ENCODE peak calls at places on chromosome 18, in six cellular contexts. H is WERI-Rb-1; K is stimulated activated CD4-positive, alpha-beta T cell treated with anti-CD3 and anti-CD28 coated beads, Interleukin-12 subunit alpha, Interleukin-12 subunit beta, amount 100 ng/mL, for 4 hours; O is stimulated activated CD8-positive, alpha-beta memory T cell treated with anti-CD3 and anti-CD28 coated beads, Interleukin-4, amount 100 ng/mL, for 4 hours; C is fibroblast of pulmonary artery; I is HTR-8/SVneo. W is an unnamed sample.

GRCh38 chr18:24063121-24063731 is 48.7 kb downstream of the TTC39C start:
- DNase-seq in H (no peak), K (no peak), O (no peak), C (peak), I (peak), W (no peak)

GRCh38 chr18:79537758-79538157 is 141.8 kb upstream of the CTDP1 start:
- DNase-seq in H (no peak), K (no peak), O (no peak), C (no peak), I (no peak), W (no peak)

GRCh38 chr18:49464718-49465598 is 4.5 kb upstream of the DYM start:
- DNase-seq in H (no peak), K (no peak), O (no peak), C (peak), I (no peak), W (no peak)

GRCh38 chr18:22844643-22845042 is 88.5 kb upstream of the RBBP8 start:
- DNase-seq in H (no peak), K (no peak), O (no peak), C (no peak), I (no peak), W (no peak)

GRCh38 chr18:55477537-55478300 is 110.3 kb downstream of the TCF4 start:
- DNase-seq in H (no peak), K (no peak), O (no peak), C (peak), I (peak), W (no peak)

GRCh38 chr18:29156531-29156930 is 979.6 kb upstream of the CDH2 start:
- DNase-seq in H (no peak), K (no peak), O (no peak), C (no peak), I (no peak), W (no peak)

GRCh38 chr18:9663377-9663776 is 44.7 kb upstream of the RAB31 start:
- DNase-seq in H (no peak), K (no peak), O (no peak), C (no peak), I (no peak), W (no peak)

GRCh38 chr18:58611471-58612131 is 17.3 kb downstream of the ALPK2 start:
- DNase-seq in H (peak), K (no peak), O (no peak), C (no peak), I (no peak), W (no peak)

GRCh38 chr18:70663141-70663540 is 374.3 kb downstream of the SOCS6 start:
- DNase-seq in H (no peak), K (no peak), O (no peak), C (peak), I (no peak), W (no peak)

GRCh38 chr18:3281456-3282400 is 19.8 kb downstream of the MYL12B start:
- DNase-seq in H (no peak), K (no peak), O (no peak), C (peak), I (peak), W (no peak)

GRCh38 chr18:58578835-58579560 is 49.9 kb downstream of the ALPK2 start:
- DNase-seq in H (peak), K (no peak), O (no peak), C (peak), I (peak), W (no peak)

GRCh38 chr18:9106800-9107574 is 4.5 kb downstream of the NDUFV2 start:
- DNase-seq in H (peak), K (no peak), O (no peak), C (no peak), I (no peak), W (no peak)

GRCh38 chr18:34959211-34959829 is 81.9 kb upstream of the MAPRE2 start:
- DNase-seq in H (no peak), K (no peak), O (no peak), C (no peak), I (no peak), W (no peak)

GRCh38 chr18:33699372-33699771 is 121.4 kb downstream of the ASXL3 start:
- DNase-seq in H (no peak), K (no peak), O (no peak), C (no peak), I (no peak), W (no peak)

GRCh38 chr18:39450958-39451357 is 1885.4 kb upstream of the CELF4 start:
- DNase-seq in H (no peak), K (no peak), O (no peak), C (no peak), I (no peak), W (no peak)

GRCh38 chr18:907880-908512 is 3.3 kb downstream of the ADCYAP1 start:
- DNase-seq in H (peak), K (no peak), O (no peak), C (no peak), I (no peak), W (peak)

GRCh38 chr18:63887424-63887823 is at the start of gene SERPINB2:
- DNase-seq in H (no peak), K (no peak), O (no peak), C (peak), I (no peak), W (no peak)

GRCh38 chr18:68796936-68797690 is 767 bp upstream of the CCDC102B start:
- DNase-seq in H (no peak), K (no peak), O (no peak), C (peak), I (no peak), W (no peak)

GRCh38 chr18:8254664-8255063 is 354.6 kb upstream of the RAB12 start:
- DNase-seq in H (no peak), K (no peak), O (no peak), C (no peak), I (no peak), W (peak)

GRCh38 chr18:46013484-46014189 is 46.5 kb upstream of the EPG5 start:
- DNase-seq in H (no peak), K (no peak), O (no peak), C (no peak), I (no peak), W (peak)

GRCh38 chr18:58998421-58999203 is 133.9 kb downstream of the ZNF532 start:
- DNase-seq in H (no peak), K (no peak), O (no peak), C (peak), I (no peak), W (no peak)

GRCh38 chr18:35055105-35055504 is 13.9 kb downstream of the MAPRE2 start:
- DNase-seq in H (no peak), K (no peak), O (no peak), C (no peak), I (no peak), W (no peak)

GRCh38 chr18:48220146-48220499 is 189.1 kb downstream of the ZBTB7C start:
- DNase-seq in H (no peak), K (no peak), O (no peak), C (no peak), I (no peak), W (peak)